ENCODE peak calls at places on chromosomes 13 and 19, in five cellular contexts. Z is lung, J is heart left ventricle, D is fibroblast of lung, M is lower lobe of right lung. H is an unnamed sample. For H3K36me3, the result is how much of the 10 kb centered on the place peaks cover.

GRCh38 chr13:28568286-28568685 is 73.4 kb upstream of the FLT1 start:
- DNase-seq in Z (peak), J (peak), D (peak), M (peak), H (peak)

GRCh38 chr19:21587549-21587948 is 82.1 kb downstream of the ZNF429 start:
- DNase-seq in Z (no peak), J (no peak), D (no peak), M (no peak), H (no peak)

GRCh38 chr13:109883181-109884180 is 97.1 kb upstream of the IRS2 start:
- DNase-seq in Z (no peak), J (peak), D (no peak), M (no peak), H (no peak)

GRCh38 chr19:57190301-57190700 is 999 bp upstream of the ZNF264 start:
- DNase-seq in Z (no peak), J (no peak), D (no peak), M (no peak), H (no peak)

GRCh38 chr13:108274718-108275117 is 5.2 kb downstream of the TNFSF13B start:
- DNase-seq in Z (no peak), J (no peak), D (no peak), M (no peak), H (no peak)

GRCh38 chr19:51654783-51655182 is 8.2 kb upstream of the SIGLEC14 start:
- DNase-seq in Z (no peak), J (no peak), D (no peak), M (no peak), H (no peak)

GRCh38 chr13:106349080-106349841 is 186.2 kb downstream of the EFNB2 start:
- DNase-seq in Z (peak), J (no peak), D (peak), M (peak), H (peak)

GRCh38 chr13:70668293-70668692 is 560.0 kb upstream of the KLHL1 start:
- DNase-seq in Z (peak), J (no peak), D (no peak), M (no peak), H (no peak)

GRCh38 chr19:42246869-42247630 is 4.6 kb upstream of the GSK3A start:
- DNase-seq in Z (no peak), J (peak), D (peak), M (no peak), H (no peak)

GRCh38 chr19:52535831-52536800 is 8.6 kb downstream of the ZNF808 start:
- DNase-seq in Z (peak), J (peak), D (peak), M (peak), H (peak)

GRCh38 chr19:47097396-47098217 is 16.0 kb downstream of the ZC3H4 start:
- DNase-seq in Z (peak), J (peak), D (peak), M (peak), H (peak)

GRCh38 chr13:111384441-111385181 is 64.2 kb downstream of the TEX29 start:
- DNase-seq in Z (no peak), J (no peak), D (no peak), M (no peak), H (no peak)

GRCh38 chr19:16640951-16641350 is 12.9 kb upstream of the MED26 start:
- DNase-seq in Z (no peak), J (no peak), D (no peak), M (no peak), H (no peak)

GRCh38 chr19:30406220-30406944 is 34.2 kb downstream of the ZNF536 start:
- DNase-seq in Z (no peak), J (peak), D (no peak), M (no peak), H (no peak)

GRCh38 chr19:14952767-14953166 is 11.5 kb downstream of the OR7C2 start:
- DNase-seq in Z (peak), J (no peak), D (no peak), M (no peak), H (no peak)

GRCh38 chr13:49664606-49665005 is 26.7 kb downstream of the EBPL start:
- DNase-seq in Z (no peak), J (no peak), D (no peak), M (no peak), H (no peak)

GRCh38 chr19:47275866-47276461 is 1.3 kb downstream of the INAFM1 start:
- DNase-seq in Z (no peak), J (peak), D (peak), M (peak), H (peak)

GRCh38 chr13:67726979-67727378 is 496.8 kb upstream of the PCDH9 start:
- DNase-seq in Z (no peak), J (no peak), D (no peak), M (no peak), H (no peak)

GRCh38 chr13:114174529-114174941 is 4.5 kb upstream of the CFAP97D2 start:
- DNase-seq in Z (no peak), J (no peak), D (no peak), M (no peak), H (no peak)

GRCh38 chr13:82879921-82880320 is 1002.4 kb downstream of the SLITRK1 start:
- DNase-seq in Z (no peak), J (no peak), D (no peak), M (no peak), H (no peak)

GRCh38 chr13:98068511-98068910 is 74.4 kb upstream of the FARP1 start:
- DNase-seq in Z (no peak), J (no peak), D (no peak), M (no peak), H (no peak)

GRCh38 chr19:52206481-52206880 is 16.6 kb downstream of the PPP2R1A start:
- DNase-seq in Z (no peak), J (peak), D (no peak), M (no peak), H (no peak)

GRCh38 chr13:110454956-110455355 is 106.6 kb downstream of the RAB20 start:
- DNase-seq in Z (no peak), J (no peak), D (no peak), M (no peak), H (no peak)

GRCh38 chr13:99322297-99323103 is 15.3 kb upstream of the GPR183 start:
- DNase-seq in Z (no peak), J (no peak), D (peak), M (no peak), H (no peak)

GRCh38 chr13:41546372-41547252 is 89.3 kb downstream of the RGCC start:
- DNase-seq in Z (no peak), J (no peak), D (peak), M (no peak), H (no peak)

GRCh38 chr13:106804996-106805395 is 237.1 kb upstream of the ARGLU1 start:
- DNase-seq in Z (no peak), J (no peak), D (no peak), M (no peak), H (no peak)

GRCh38 chr13:102139626-102140025 is 262.2 kb downstream of the FGF14 start:
- DNase-seq in Z (no peak), J (no peak), D (no peak), M (no peak), H (no peak)

GRCh38 chr13:102141625-102142472 is 260.0 kb downstream of the FGF14 start:
- DNase-seq in Z (no peak), J (no peak), D (peak), M (no peak), H (no peak)

GRCh38 chr13:102138635-102139225 is 263.1 kb downstream of the FGF14 start:
- DNase-seq in Z (no peak), J (no peak), D (no peak), M (no peak), H (no peak)

GRCh38 chr13:102145750-102146149 is 256.1 kb downstream of the FGF14 start:
- DNase-seq in Z (no peak), J (no peak), D (no peak), M (no peak), H (no peak)

GRCh38 chr13:102142473-102142826 is 259.4 kb downstream of the FGF14 start:
- DNase-seq in Z (no peak), J (no peak), D (no peak), M (no peak), H (no peak)
- H3K4me3 ChIP-seq in Z (no peak), J (no peak), D (no peak), M (no peak), H (no peak)

DNA sequence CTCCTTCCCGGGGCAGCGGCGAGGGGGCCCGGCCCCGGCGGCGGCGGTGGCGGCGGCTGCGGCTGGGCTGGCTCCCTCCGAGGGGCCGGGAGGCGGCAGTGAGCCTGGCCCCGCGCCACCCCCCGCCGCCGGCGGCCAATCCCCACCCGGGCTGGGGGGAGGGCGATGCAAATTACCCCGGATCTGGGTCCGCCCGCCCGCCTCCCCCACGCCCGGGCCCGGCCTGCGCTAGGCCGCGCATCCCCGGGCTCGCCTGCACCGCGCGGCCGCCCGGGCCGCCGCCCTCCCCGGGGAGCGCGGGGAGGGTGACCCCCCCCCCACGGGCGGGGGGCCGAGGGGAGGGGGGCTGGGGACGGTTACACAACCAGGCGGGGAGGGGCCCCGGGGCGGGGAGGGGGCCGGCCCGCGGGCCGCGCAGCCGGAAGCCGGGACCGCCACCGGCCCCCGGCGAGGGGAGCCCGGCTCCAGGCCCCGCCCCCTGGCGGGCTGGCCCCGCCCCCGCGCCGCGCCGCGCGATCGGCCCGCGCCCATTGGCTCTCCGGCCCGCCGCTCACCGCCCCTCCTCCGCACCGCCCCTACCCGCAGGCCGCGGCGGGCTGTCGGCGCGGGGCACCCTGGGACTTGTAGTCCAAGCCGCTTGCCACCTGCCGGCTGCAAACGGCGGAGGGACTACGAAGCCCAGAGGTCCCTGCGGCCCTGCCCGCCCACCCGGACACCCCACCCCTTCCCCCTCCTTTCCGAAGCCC is 1.1 kb downstream of the ZBTB7A start:
- DNase-seq in Z (peak), J (peak), D (peak), M (peak), H (peak)
- TF ChIP-seq CTCF in Z (no peak), J (no peak), D (no peak), M (no peak), H (no peak)

GRCh38 chr19:49417090-49417489 is 6.2 kb downstream of the PTH2 start:
- DNase-seq in Z (no peak), J (no peak), D (no peak), M (no peak), H (no peak)
- H3K36me3 ChIP-seq in Z (under half), J (under half), D (under half), M (under half), H (under half)

GRCh38 chr19:44948763-44949374 is 3.0 kb downstream of the APOC2 start:
- DNase-seq in Z (no peak), J (no peak), D (no peak), M (no peak), H (no peak)
- H3K4me3 ChIP-seq in Z (no peak), J (no peak), D (no peak), M (no peak), H (no peak)

GRCh38 chr13:29688193-29688592 is 92.7 kb upstream of the SLC7A1 start:
- DNase-seq in Z (no peak), J (no peak), D (no peak), M (no peak), H (no peak)

GRCh38 chr13:29696606-29697005 is 101.1 kb upstream of the SLC7A1 start:
- DNase-seq in Z (no peak), J (no peak), D (no peak), M (no peak), H (no peak)

GRCh38 chr13:29689548-29689947 is 94.1 kb upstream of the SLC7A1 start:
- DNase-seq in Z (no peak), J (no peak), D (no peak), M (no peak), H (no peak)

GRCh38 chr13:29698106-29698505 is 102.6 kb upstream of the SLC7A1 start:
- DNase-seq in Z (no peak), J (no peak), D (no peak), M (no peak), H (no peak)

GRCh38 chr13:29693297-29693945 is 97.9 kb upstream of the SLC7A1 start:
- DNase-seq in Z (peak), J (no peak), D (no peak), M (peak), H (no peak)
- TF ChIP-seq CTCF in Z (no peak), J (no peak), D (no peak), M (no peak), H (no peak)

DNA sequence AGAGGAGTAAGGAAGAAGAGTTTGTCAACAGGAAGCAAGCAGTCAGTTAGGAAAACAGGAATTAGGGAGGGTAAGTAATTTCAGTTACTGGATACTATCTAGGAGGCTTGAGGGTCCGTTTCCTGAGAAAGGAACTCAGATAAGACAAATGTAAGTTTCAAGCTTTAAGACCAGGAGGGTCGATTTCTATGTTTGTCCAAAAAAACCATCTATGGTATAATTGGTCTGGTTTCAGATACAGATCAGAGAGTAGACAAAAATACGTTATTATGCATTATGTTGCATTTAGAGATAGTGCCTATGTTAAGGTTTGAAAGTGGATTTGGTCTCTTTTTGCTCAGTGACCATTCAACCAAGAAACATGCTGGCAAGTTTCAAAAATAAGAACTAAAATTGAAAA is 789.6 kb upstream of the PCDH20 start:
- DNase-seq in Z (no peak), J (no peak), D (no peak), M (no peak), H (no peak)
- H3K36me3 ChIP-seq in Z (under half), J (under half), D (under half), M (under half), H (under half)

GRCh38 chr19:48290341-48290922 is 20.6 kb downstream of the ZNF114 start:
- DNase-seq in Z (no peak), J (no peak), D (peak), M (no peak), H (no peak)
- H3K4me3 ChIP-seq in Z (no peak), J (no peak), D (peak), M (peak), H (peak)

H was measured in right atrium auricular region.